ENCODE peak calls at places on chromosomes 4 and X, in ten cellular contexts. F is GM12891, G is amniotic stem cell, Z is EH, M is astrocyte of the spinal cord, Y is DMS 273 treated with DMSO at 0.1 percent for 48 hours, I is Right ventricle myocardium superior, A is colonic mucosa, N is skeletal muscle cell, S is AML-193. R is an unnamed sample.

GRCh38 chr4:39814403-39815185 is 116.7 kb downstream of the UBE2K start:
- DNase-seq in F (no peak), G (no peak), Z (peak), M (peak), Y (no peak), I (no peak), A (no peak), N (peak), S (no peak), R (peak)

GRCh38 chrX:47563801-47564315 is 2.9 kb downstream of the ARAF start:
- DNase-seq in F (no peak), G (no peak), Z (peak), M (no peak), Y (no peak), I (no peak), A (no peak), N (no peak), S (no peak), R (peak)

GRCh38 chrX:110089656-110090404 is 86.9 kb downstream of the TMEM164 start:
- DNase-seq in F (no peak), G (no peak), Z (no peak), M (peak), Y (no peak), I (no peak), A (no peak), N (no peak), S (peak), R (peak)

GRCh38 chr4:90546114-90546513 is 418.9 kb downstream of the CCSER1 start:
- DNase-seq in F (no peak), G (no peak), Z (no peak), M (no peak), Y (no peak), I (no peak), A (no peak), N (no peak), S (peak), R (peak)

GRCh38 chr4:109665783-109666455 is 37.3 kb downstream of the CASP6 start:
- DNase-seq in F (no peak), G (no peak), Z (no peak), M (no peak), Y (no peak), I (no peak), A (no peak), N (no peak), S (no peak), R (no peak)

GRCh38 chr4:63607186-63607872 is 801.9 kb downstream of the TECRL start:
- DNase-seq in F (no peak), G (no peak), Z (no peak), M (no peak), Y (no peak), I (no peak), A (no peak), N (no peak), S (no peak), R (no peak)

GRCh38 chr4:69239777-69240176 is 25.2 kb upstream of the UGT2B11 start:
- DNase-seq in F (no peak), G (no peak), Z (no peak), M (no peak), Y (no peak), I (no peak), A (peak), N (no peak), S (no peak), R (peak)

GRCh38 chr4:108048997-108049396 is 59.3 kb downstream of the HADH start:
- DNase-seq in F (no peak), G (no peak), Z (no peak), M (no peak), Y (no peak), I (no peak), A (no peak), N (no peak), S (no peak), R (no peak)

GRCh38 chrX:55816023-55816422 is 98.5 kb downstream of the RRAGB start:
- DNase-seq in F (no peak), G (no peak), Z (no peak), M (no peak), Y (no peak), I (no peak), A (no peak), N (no peak), S (peak), R (no peak)

R was measured in amniotic epithelial cell.